ENCODE peak calls at places on chromosomes 11 and 22, in nine cellular contexts. R is mucosa of gallbladder, Y is HTR-8/SVneo, S is GM19239, U is EH, F is GM23338, A is adrenal gland, C is DMS153, Q is AG04449. W is an unnamed sample.

GRCh38 chr11:78424334-78425270 is 7.0 kb upstream of the GAB2 start:
- DNase-seq in R (no peak), F (peak), S (no peak), A (no peak), Y (no peak), Q (no peak), C (no peak), U (peak), W (no peak)

GRCh38 chr11:111983187-111983986 is 41.8 kb upstream of the DLAT start:
- DNase-seq in S (no peak), C (peak), U (peak), Q (no peak), Y (no peak), R (peak), A (no peak), F (peak), W (no peak)

GRCh38 chr11:131886201-131886600 is 515.8 kb downstream of the NTM start:
- DNase-seq in S (no peak), C (no peak), R (no peak), A (no peak), F (no peak), Y (no peak), Q (no peak), U (no peak), W (no peak)

GRCh38 chr11:74932169-74932568 is 16.7 kb downstream of the XRRA1 start:
- DNase-seq in A (no peak), R (no peak), F (no peak), U (peak), Q (no peak), C (no peak), Y (no peak), S (no peak), W (no peak)

GRCh38 chr22:27032121-27032761 is 374.9 kb downstream of the MIAT start:
- DNase-seq in R (peak), A (no peak), C (peak), F (peak), S (no peak), Y (no peak), U (peak), Q (no peak), W (no peak)

GRCh38 chr11:33329705-33330329 is 72.6 kb downstream of the HIPK3 start:
- DNase-seq in C (peak), Q (no peak), S (no peak), U (peak), F (peak), Y (peak), A (peak), R (peak), W (no peak)

GRCh38 chr22:50206599-50206998 is 5.8 kb downstream of the SELENOO start:
- DNase-seq in S (no peak), F (peak), U (peak), A (peak), R (no peak), Q (no peak), C (no peak), Y (no peak), W (no peak)

GRCh38 chr11:32440372-32440888 is 5.1 kb upstream of the WT1 start:
- DNase-seq in A (no peak), Q (no peak), F (no peak), U (no peak), R (no peak), Y (no peak), C (no peak), S (no peak), W (no peak)

GRCh38 chr22:44840611-44841322 is 88.4 kb downstream of the ARHGAP8 start:
- DNase-seq in U (no peak), A (no peak), S (no peak), R (no peak), Y (no peak), Q (no peak), F (no peak), C (no peak), W (no peak)

GRCh38 chr11:76048763-76049162 is 157.5 kb downstream of the WNT11 start:
- DNase-seq in A (no peak), U (no peak), Q (no peak), C (peak), F (peak), R (no peak), S (no peak), Y (no peak), W (no peak)

GRCh38 chr22:28019360-28019759 is 100.3 kb upstream of the PITPNB start:
- DNase-seq in U (peak), Y (no peak), R (no peak), A (peak), F (no peak), C (no peak), S (no peak), Q (no peak), W (peak)

GRCh38 chr11:93131709-93132108 is 66.1 kb downstream of the SLC36A4 start:
- DNase-seq in S (no peak), R (no peak), F (peak), Y (no peak), Q (no peak), A (no peak), U (no peak), C (peak), W (peak)

GRCh38 chr11:31725176-31725575 is 85.9 kb downstream of the PAX6 start:
- DNase-seq in C (no peak), U (peak), R (no peak), Y (no peak), S (no peak), F (no peak), Q (no peak), A (no peak), W (no peak)

GRCh38 chr11:74282421-74282820 is 29.0 kb downstream of the P4HA3 start:
- DNase-seq in U (peak), Y (no peak), A (no peak), S (no peak), C (no peak), Q (no peak), F (no peak), R (no peak), W (peak)

GRCh38 chr22:20249797-20250354 is 18.2 kb downstream of the RTN4R start:
- DNase-seq in Q (no peak), F (no peak), A (peak), R (no peak), S (no peak), Y (no peak), U (peak), C (peak), W (no peak)

GRCh38 chr11:19499999-19500398 is 212.6 kb upstream of the NAV2 start:
- DNase-seq in U (peak), A (no peak), S (no peak), Q (no peak), F (no peak), R (no peak), C (no peak), Y (no peak), W (no peak)

W was measured in DMS79.